ENCODE peak calls at places on chromosome 22, in ten cellular contexts. One of them, this sample, is unnamed.

GRCh38 chr22:20550851-20551744 is 43.7 kb downstream of the MED15 start:
- DNase-seq in SIG-M5: no peak
- DNase-seq in ELR: peak
- DNase-seq in DMS153: no peak
- DNase-seq in GM12865: peak
- DNase-seq in NCI-H1417 treated with DMSO at 0.1 percent for 48 hours: no peak
- DNase-seq in AG08395: peak
- DNase-seq in NCI-H524 treated with DMSO at 0.1 percent for 48 hours: no peak
- DNase-seq in endothelial cell: no peak
- DNase-seq in CD4-positive, alpha-beta memory T cell: peak
- DNase-seq in this sample: peak

GRCh38 chr22:44686873-44687600 is 15.0 kb upstream of the PRR5 start:
- DNase-seq in ELR: no peak
- DNase-seq in NCI-H1417 treated with DMSO at 0.1 percent for 48 hours: no peak
- DNase-seq in GM12865: no peak
- DNase-seq in DMS153: no peak
- DNase-seq in CD4-positive, alpha-beta memory T cell: no peak
- DNase-seq in SIG-M5: no peak
- DNase-seq in NCI-H524 treated with DMSO at 0.1 percent for 48 hours: no peak
- DNase-seq in endothelial cell: no peak
- DNase-seq in AG08395: peak
- DNase-seq in this sample: no peak

GRCh38 chr22:45179276-45180049 is 15.7 kb downstream of the NUP50 start:
- DNase-seq in SIG-M5: no peak
- DNase-seq in NCI-H524 treated with DMSO at 0.1 percent for 48 hours: no peak
- DNase-seq in NCI-H1417 treated with DMSO at 0.1 percent for 48 hours: no peak
- DNase-seq in AG08395: no peak
- DNase-seq in endothelial cell: no peak
- DNase-seq in GM12865: no peak
- DNase-seq in CD4-positive, alpha-beta memory T cell: peak
- DNase-seq in DMS153: no peak
- DNase-seq in ELR: no peak
- DNase-seq in this sample: no peak

GRCh38 chr22:47307812-47308211 is 545.4 kb downstream of the TBC1D22A start:
- DNase-seq in NCI-H1417 treated with DMSO at 0.1 percent for 48 hours: no peak
- DNase-seq in endothelial cell: no peak
- DNase-seq in CD4-positive, alpha-beta memory T cell: no peak
- DNase-seq in DMS153: no peak
- DNase-seq in SIG-M5: no peak
- DNase-seq in ELR: no peak
- DNase-seq in NCI-H524 treated with DMSO at 0.1 percent for 48 hours: no peak
- DNase-seq in AG08395: no peak
- DNase-seq in GM12865: no peak
- DNase-seq in this sample: no peak

GRCh38 chr22:36155702-36156101 is 4.9 kb downstream of the APOL3 start:
- DNase-seq in SIG-M5: no peak
- DNase-seq in CD4-positive, alpha-beta memory T cell: no peak
- DNase-seq in endothelial cell: no peak
- DNase-seq in ELR: no peak
- DNase-seq in GM12865: no peak
- DNase-seq in DMS153: no peak
- DNase-seq in NCI-H1417 treated with DMSO at 0.1 percent for 48 hours: no peak
- DNase-seq in AG08395: peak
- DNase-seq in NCI-H524 treated with DMSO at 0.1 percent for 48 hours: no peak
- DNase-seq in this sample: no peak

GRCh38 chr22:31341386-31342088 is 4.6 kb downstream of the PATZ1 start:
- DNase-seq in endothelial cell: no peak
- DNase-seq in DMS153: no peak
- DNase-seq in NCI-H1417 treated with DMSO at 0.1 percent for 48 hours: no peak
- DNase-seq in NCI-H524 treated with DMSO at 0.1 percent for 48 hours: no peak
- DNase-seq in GM12865: no peak
- DNase-seq in ELR: no peak
- DNase-seq in CD4-positive, alpha-beta memory T cell: no peak
- DNase-seq in SIG-M5: no peak
- DNase-seq in AG08395: no peak
- DNase-seq in this sample: no peak

GRCh38 chr22:48943567-48944432 is 883.9 kb downstream of the BRD1 start:
- DNase-seq in SIG-M5: no peak
- DNase-seq in GM12865: no peak
- DNase-seq in CD4-positive, alpha-beta memory T cell: no peak
- DNase-seq in endothelial cell: peak
- DNase-seq in AG08395: no peak
- DNase-seq in NCI-H1417 treated with DMSO at 0.1 percent for 48 hours: no peak
- DNase-seq in NCI-H524 treated with DMSO at 0.1 percent for 48 hours: no peak
- DNase-seq in DMS153: no peak
- DNase-seq in ELR: no peak
- DNase-seq in this sample: peak

GRCh38 chr22:22865311-22866072 is 22.1 kb upstream of the IGLL5 start:
- DNase-seq in CD4-positive, alpha-beta memory T cell: peak
- DNase-seq in NCI-H524 treated with DMSO at 0.1 percent for 48 hours: no peak
- DNase-seq in ELR: no peak
- DNase-seq in GM12865: peak
- DNase-seq in SIG-M5: no peak
- DNase-seq in DMS153: no peak
- DNase-seq in NCI-H1417 treated with DMSO at 0.1 percent for 48 hours: no peak
- DNase-seq in AG08395: no peak
- DNase-seq in endothelial cell: no peak
- DNase-seq in this sample: no peak

GRCh38 chr22:47788461-47788860 is 1026.0 kb downstream of the TBC1D22A start:
- DNase-seq in endothelial cell: no peak
- DNase-seq in CD4-positive, alpha-beta memory T cell: no peak
- DNase-seq in DMS153: no peak
- DNase-seq in AG08395: no peak
- DNase-seq in NCI-H524 treated with DMSO at 0.1 percent for 48 hours: no peak
- DNase-seq in NCI-H1417 treated with DMSO at 0.1 percent for 48 hours: no peak
- DNase-seq in GM12865: no peak
- DNase-seq in SIG-M5: no peak
- DNase-seq in ELR: no peak
- DNase-seq in this sample: no peak